ENCODE peak calls at places on chromosomes 5 and 9, in seven cellular contexts. Z is mesothelial cell of epicardium, H is left cardiac atrium, F is iris pigment epithelial cell, N is cardiac septum, D is skeletal muscle cell, K is tibial artery. O is an unnamed sample.

GRCh38 chr5:134242146-134242545 is 16.3 kb upstream of the PPP2CA start:
- DNase-seq in Z (no peak), H (peak), F (peak), N (peak), D (peak), K (no peak), O (no peak)

GRCh38 chr9:30995951-30996738 is 1388.3 kb upstream of the ACO1 start:
- DNase-seq in Z (no peak), H (no peak), F (no peak), N (no peak), D (no peak), K (no peak), O (no peak)

GRCh38 chr9:75265525-75265972 is 177.2 kb downstream of the OSTF1 start:
- DNase-seq in Z (peak), H (no peak), F (peak), N (no peak), D (peak), K (peak), O (peak)

GRCh38 chr9:123568691-123569342 is 212.8 kb downstream of the CRB2 start:
- DNase-seq in Z (no peak), H (no peak), F (peak), N (no peak), D (peak), K (no peak), O (no peak)

GRCh38 chr9:114779352-114779845 is 26.4 kb downstream of the TNFSF15 start:
- DNase-seq in Z (no peak), H (peak), F (no peak), N (no peak), D (no peak), K (peak), O (peak)

GRCh38 chr9:130283514-130284248 is 18.1 kb downstream of the HMCN2 start:
- DNase-seq in Z (no peak), H (no peak), F (no peak), N (no peak), D (no peak), K (no peak), O (no peak)

GRCh38 chr5:21613971-21614488 is 1239.1 kb downstream of the CDH12 start:
- DNase-seq in Z (no peak), H (no peak), F (no peak), N (no peak), D (no peak), K (no peak), O (no peak)

GRCh38 chr5:159034083-159034824 is 65.5 kb downstream of the EBF1 start:
- DNase-seq in Z (no peak), H (no peak), F (peak), N (no peak), D (no peak), K (no peak), O (peak)

GRCh38 chr5:168579206-168579986 is at the start of gene PANK3:
- DNase-seq in Z (peak), H (peak), F (peak), N (peak), D (peak), K (peak), O (peak)

GRCh38 chr9:69877852-69878507 is 57.4 kb downstream of the CFAP95 start:
- DNase-seq in Z (no peak), H (no peak), F (peak), N (no peak), D (no peak), K (no peak), O (peak)

GRCh38 chr5:56350595-56351170 is 117.6 kb upstream of the ANKRD55 start:
- DNase-seq in Z (no peak), H (peak), F (peak), N (peak), D (peak), K (peak), O (peak)

GRCh38 chr9:105309531-105309931 is 65.1 kb downstream of the SLC44A1 start:
- DNase-seq in Z (no peak), H (peak), F (no peak), N (no peak), D (no peak), K (no peak), O (no peak)

GRCh38 chr5:43020294-43020711 is 19.8 kb downstream of the ANXA2R start:
- DNase-seq in Z (no peak), H (no peak), F (peak), N (no peak), D (no peak), K (no peak), O (no peak)

GRCh38 chr5:131221888-131222287 is 42.0 kb upstream of the CDC42SE2 start:
- DNase-seq in Z (no peak), H (no peak), F (peak), N (no peak), D (no peak), K (no peak), O (no peak)

GRCh38 chr5:91129748-91130147 is 253.4 kb downstream of the ARRDC3 start:
- DNase-seq in Z (no peak), H (no peak), F (no peak), N (no peak), D (no peak), K (no peak), O (no peak)

GRCh38 chr9:128685022-128685332 is 4.0 kb upstream of the SET start:
- DNase-seq in Z (no peak), H (no peak), F (no peak), N (no peak), D (no peak), K (no peak), O (no peak)

O was measured in Caki2.